ENCODE peak calls at places on chromosomes 6 and 20, in four cellular contexts. P, H, M and W are unnamed samples.

GRCh38 chr6:33758807-33759206 is 12.1 kb upstream of the IP6K3 start:
- DNase-seq in P (no peak), H (no peak), M (no peak), W (no peak)

GRCh38 chr6:119980802-119981201 is 631.2 kb upstream of the MAN1A1 start:
- DNase-seq in H (no peak), M (no peak), P (no peak), W (no peak)

GRCh38 chr6:151783692-151784091 is 23.8 kb upstream of the ESR1 start:
- DNase-seq in M (peak; percentile 3), H (no peak), P (no peak), W (no peak)

GRCh38 chr20:17511401-17511800 is 19.8 kb downstream of the BFSP1 start:
- DNase-seq in P (no peak), M (no peak), H (no peak), W (no peak)

GRCh38 chr6:42745083-42745637 is 743 bp downstream of the TBCC start:
- DNase-seq in H (peak; percentile 50), P (peak; percentile 57), M (peak; percentile 43), W (no peak)

GRCh38 chr6:87333591-87334181 is 4.6 kb upstream of the GJB7 start:
- DNase-seq in H (no peak), M (peak; percentile 37), P (no peak), W (no peak)

GRCh38 chr6:104526383-104526782 is 333.3 kb downstream of the HACE1 start:
- DNase-seq in H (no peak), M (no peak), P (no peak), W (no peak)

GRCh38 chr6:89492025-89492640 is 59.2 kb downstream of the ANKRD6 start:
- DNase-seq in H (no peak), M (no peak), P (no peak), W (no peak)

GRCh38 chr20:63641146-63641791 is 12.0 kb downstream of the STMN3 start:
- DNase-seq in M (no peak), P (peak; percentile 63), H (no peak), W (no peak)

GRCh38 chr20:11271319-11271718 is 597.5 kb upstream of the JAG1 start:
- DNase-seq in M (no peak), H (no peak), P (no peak), W (peak; percentile 16)

GRCh38 chr6:115898246-115898645 is 162.4 kb downstream of the FRK start:
- DNase-seq in P (no peak), H (no peak), M (no peak), W (no peak)

GRCh38 chr20:46031701-46032254 is 2.8 kb downstream of the SLC12A5 start:
- DNase-seq in M (no peak), P (no peak), H (no peak), W (no peak)

GRCh38 chr6:145836170-145836569 is 21.6 kb upstream of the FBXO30 start:
- DNase-seq in H (no peak), M (peak; percentile 57), P (no peak), W (no peak)

GRCh38 chr6:112149236-112149635 is 61.8 kb downstream of the FAM229B start:
- DNase-seq in H (no peak), M (no peak), P (no peak), W (no peak)

GRCh38 chr6:168058691-168059551 is 20.1 kb downstream of the FRMD1 start:
- DNase-seq in H (no peak), P (no peak), M (no peak), W (no peak)

GRCh38 chr6:165001502-165002157 is 307.8 kb downstream of the C6orf118 start:
- DNase-seq in M (no peak), H (no peak), P (no peak), W (no peak)

GRCh38 chr6:19906161-19906560 is 69.0 kb downstream of the ID4 start:
- DNase-seq in M (peak; percentile 17), H (no peak), P (no peak), W (no peak)

GRCh38 chr20:19483309-19483708 is 270.9 kb downstream of the SLC24A3 start:
- DNase-seq in H (no peak), P (no peak), M (no peak), W (no peak)

GRCh38 chr6:106510090-106510970 is 119.0 kb downstream of the RTN4IP1 start:
- DNase-seq in H (peak; percentile 87), M (peak; percentile 36), P (peak; percentile 60), W (no peak)

GRCh38 chr20:53774487-53775203 is 181.0 kb upstream of the ZNF217 start:
- DNase-seq in P (no peak), H (no peak), M (peak; percentile 97), W (no peak)

GRCh38 chr6:84671188-84671587 is 93.2 kb downstream of the TBX18 start:
- DNase-seq in P (no peak), M (no peak), H (no peak), W (no peak)

GRCh38 chr6:63066053-63066704 is 145.1 kb upstream of the FKBP1C start:
- DNase-seq in H (no peak), M (no peak), P (no peak), W (no peak)

GRCh38 chr6:43391448-43392031 is 22.1 kb upstream of the ZNF318 start:
- DNase-seq in P (no peak), M (peak; percentile 28), H (no peak), W (no peak)

GRCh38 chr6:80214436-80215022 is 108.1 kb downstream of the BCKDHB start:
- DNase-seq in M (peak; percentile 50), H (no peak), P (no peak), W (peak; percentile 5)

GRCh38 chr6:90078513-90079289 is 184.4 kb downstream of the GJA10 start:
- DNase-seq in H (no peak), M (peak; percentile 83), P (no peak), W (no peak)

GRCh38 chr20:61926796-61927192 is 138.9 kb downstream of the TAF4 start:
- DNase-seq in H (no peak), M (no peak), P (no peak), W (no peak)

GRCh38 chr6:37279366-37280134 is 21.6 kb upstream of the TMEM217 start:
- DNase-seq in M (peak; percentile 26), H (no peak), P (no peak), W (no peak)

GRCh38 chr20:60326821-60327220 is 368.6 kb downstream of the CDH26 start:
- DNase-seq in M (no peak), H (no peak), P (no peak), W (no peak)

GRCh38 chr6:111534366-111534765 is 51.3 kb upstream of the REV3L start:
- DNase-seq in H (no peak), P (no peak), M (peak; percentile 56), W (no peak)

GRCh38 chr20:7841291-7841966 is 98.8 kb downstream of the HAO1 start:
- DNase-seq in H (no peak), M (peak; percentile 89), P (peak; percentile 51), W (no peak)

GRCh38 chr6:170098428-170099170 is 192.3 kb downstream of the DLL1 start:
- DNase-seq in M (no peak), P (peak; percentile 38), H (peak; percentile 22), W (no peak)

GRCh38 chr20:48298851-48299484 is 513.7 kb upstream of the SULF2 start:
- DNase-seq in H (no peak), P (no peak), M (peak; percentile 90), W (no peak)

GRCh38 chr6:144338474-144338873 is 53.3 kb downstream of the UTRN start:
- DNase-seq in M (no peak), P (no peak), H (no peak), W (no peak)

GRCh38 chr6:25930532-25931410 is at the start of gene SLC17A2:
- DNase-seq in M (no peak), P (no peak), H (no peak), W (no peak)

GRCh38 chr6:121582262-121582661 is 146.8 kb downstream of the GJA1 start:
- DNase-seq in M (no peak), P (no peak), H (no peak), W (no peak)

DNA sequence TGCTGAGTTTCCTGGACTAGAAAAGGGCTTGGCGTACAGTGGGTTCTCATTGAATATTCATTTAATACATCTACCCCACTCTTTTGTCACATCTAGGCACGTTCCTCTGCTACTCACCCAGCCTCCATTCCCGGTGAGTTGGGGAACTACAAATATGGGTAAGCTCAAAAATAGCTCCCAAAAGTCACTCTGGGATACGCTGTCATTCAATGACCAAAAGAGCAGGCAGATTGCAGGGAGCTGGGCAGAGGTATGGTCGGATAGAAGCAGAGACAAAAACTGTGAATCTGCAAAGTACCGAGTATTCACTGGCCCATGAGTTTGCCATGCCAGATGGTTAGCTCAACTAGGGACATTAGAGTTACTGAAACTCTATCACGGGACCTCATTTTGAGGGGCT is 103.9 kb upstream of the SASH1 start:
- DNase-seq in H (no peak), M (no peak), P (no peak), W (no peak)
- H3K27ac ChIP-seq in H (no peak overlapping the region), M (no peak overlapping the region), P (no peak overlapping the region), W (no peak overlapping the region)

GRCh38 chr6:138106665-138107077 is 548 bp downstream of the PERP start:
- DNase-seq in M (no peak), H (no peak), P (no peak), W (no peak)
- H3K4me3 ChIP-seq in M (peak overlapping the region; percentile 83), H (peak overlapping the region; percentile 57), P (peak overlapping the region; percentile 62), W (peak overlapping the region; percentile 92)

DNA sequence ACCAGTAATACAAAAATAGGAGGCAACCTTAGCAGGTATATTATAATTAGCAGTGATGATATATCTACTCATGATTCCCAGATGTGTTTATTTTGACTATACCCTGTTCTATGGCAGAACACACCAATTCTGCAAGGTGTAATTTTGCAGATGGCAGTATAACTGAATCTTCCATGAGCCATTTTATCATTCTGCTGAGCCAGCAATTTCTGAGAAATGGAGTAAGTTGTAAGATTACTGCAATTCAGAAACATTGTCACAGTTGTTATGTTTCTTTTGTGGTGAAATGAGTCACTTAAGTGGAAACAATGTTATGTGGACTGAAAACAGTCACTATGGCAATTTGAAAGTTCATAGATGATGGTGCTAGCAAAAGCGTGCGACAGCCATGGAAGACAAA is 63.7 kb upstream of the RIMS1 start:
- DNase-seq in M (no peak), P (no peak), H (no peak), W (no peak)
- H3K27ac ChIP-seq in M (no peak overlapping the region), P (no peak overlapping the region), H (no peak overlapping the region), W (no peak overlapping the region)

GRCh38 chr20:35742741-35743523 is 872 bp upstream of the RBM39 start:
- DNase-seq in M (peak; percentile 30), H (no peak), P (no peak), W (no peak)

GRCh38 chr20:35738410-35739179 is 3.5 kb downstream of the RBM39 start:
- DNase-seq in H (no peak), M (no peak), P (no peak), W (no peak)

GRCh38 chr20:35739294-35740163 is 2.5 kb downstream of the RBM39 start:
- DNase-seq in P (no peak), H (no peak), M (peak; percentile 26), W (no peak)

GRCh38 chr20:35741892-35742740 is at the start of gene RBM39:
- DNase-seq in H (peak; percentile 100), M (peak; percentile 99), P (peak; percentile 100), W (peak; percentile 100)

DNA sequence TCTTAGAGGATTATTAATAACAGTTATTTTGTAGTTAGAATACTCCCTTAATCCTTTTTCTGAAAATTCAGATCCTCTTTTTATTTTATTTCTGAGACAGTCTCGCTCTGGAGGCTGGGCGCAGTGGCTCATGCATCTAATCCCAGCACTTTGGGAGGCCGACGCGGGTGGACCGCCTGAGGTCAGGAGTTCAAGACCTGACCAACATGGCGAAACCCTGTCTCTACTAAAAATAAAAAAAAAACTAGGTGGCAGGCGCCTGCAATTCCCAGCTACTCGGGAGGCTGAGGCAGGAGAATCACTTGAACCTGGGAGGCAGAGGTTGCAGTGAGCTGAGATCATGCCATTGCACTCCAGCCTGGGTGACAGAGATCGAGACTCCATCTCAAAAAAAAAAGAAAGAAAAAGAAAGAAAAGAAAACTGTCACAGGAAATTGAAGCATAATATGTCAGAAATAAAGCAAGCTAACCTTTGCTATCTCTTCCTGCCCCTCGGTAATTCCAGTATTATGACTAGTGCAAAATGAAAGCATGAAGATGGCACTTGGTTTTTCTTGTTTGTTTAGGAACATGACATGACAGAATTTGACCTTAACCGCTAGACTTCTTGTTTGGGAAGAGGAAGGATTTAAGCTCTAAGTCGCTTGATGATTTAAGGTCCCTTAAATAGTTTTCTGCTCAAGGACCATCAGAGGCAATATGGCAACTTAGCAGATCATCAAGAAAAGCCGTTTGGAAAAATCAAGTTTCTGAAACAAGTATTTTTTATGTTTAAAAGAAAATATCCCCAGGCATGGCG is 1.8 kb upstream of the RBM39 start:
- DNase-seq in H (no peak), M (no peak), P (peak; percentile 59), W (no peak)
- H3K4me3 ChIP-seq in H (no peak overlapping the region), M (no peak overlapping the region), P (no peak overlapping the region), W (no peak overlapping the region)